ENCODE peak calls at places on chromosome 1, in six cellular contexts. E is fibroblast of villous mesenchyme; B is fibroblast of the aortic adventitia; M is AG09309; L is heart left ventricle; Y is CD8-positive, alpha-beta T cell. A is an unnamed sample.

GRCh38 chr1:17965515-17966100 is 142.0 kb upstream of the IGSF21 start:
- DNase-seq in Y (no peak), M (no peak), E (no peak), L (no peak), B (peak), A (no peak)

GRCh38 chr1:98385691-98386090 is 275.8 kb upstream of the SNX7 start:
- DNase-seq in Y (no peak), M (no peak), B (no peak), L (no peak), E (no peak), A (no peak)

GRCh38 chr1:72023063-72023647 is 259.2 kb downstream of the NEGR1 start:
- DNase-seq in Y (no peak), B (no peak), E (no peak), M (no peak), L (no peak), A (no peak)

GRCh38 chr1:225965231-225965630 is 24.2 kb upstream of the LEFTY2 start:
- DNase-seq in M (no peak), L (no peak), E (no peak), Y (no peak), B (no peak), A (no peak)

GRCh38 chr1:4101434-4102150 is 201.5 kb upstream of the C1orf174 start:
- DNase-seq in M (no peak), E (no peak), L (no peak), Y (no peak), B (no peak), A (no peak)

GRCh38 chr1:167676916-167677848 is 44.6 kb upstream of the MPZL1 start:
- DNase-seq in B (no peak), M (no peak), Y (no peak), E (no peak), L (no peak), A (no peak)

GRCh38 chr1:65323246-65323645 is 13.9 kb downstream of the DNAJC6 start:
- DNase-seq in B (no peak), Y (no peak), M (no peak), L (no peak), E (no peak), A (no peak)

GRCh38 chr1:162055062-162055461 is 14.4 kb upstream of the NOS1AP start:
- DNase-seq in M (no peak), L (no peak), E (peak), Y (no peak), B (peak), A (peak)

GRCh38 chr1:20402585-20403422 is 83.2 kb downstream of the CAMK2N1 start:
- DNase-seq in L (no peak), M (no peak), Y (no peak), B (no peak), E (no peak), A (no peak)

GRCh38 chr1:87803395-87803794 is 474.7 kb downstream of the LMO4 start:
- DNase-seq in Y (no peak), M (no peak), E (no peak), L (no peak), B (no peak), A (no peak)

GRCh38 chr1:223429821-223430220 is 36.6 kb downstream of the CCDC185 start:
- DNase-seq in B (peak), E (no peak), L (no peak), M (no peak), Y (no peak), A (no peak)

GRCh38 chr1:147891088-147891487 is 11.5 kb upstream of the GJA8 start:
- DNase-seq in M (no peak), Y (no peak), L (no peak), E (no peak), B (no peak), A (no peak)

GRCh38 chr1:147892731-147893214 is 9.8 kb upstream of the GJA8 start:
- DNase-seq in Y (no peak), B (peak), E (peak), M (peak), L (peak), A (peak)

GRCh38 chr1:147892216-147892615 is 10.4 kb upstream of the GJA8 start:
- DNase-seq in L (peak), E (no peak), Y (no peak), B (no peak), M (no peak), A (peak)

GRCh38 chr1:147895123-147895522 is 7.5 kb upstream of the GJA8 start:
- DNase-seq in M (no peak), Y (no peak), L (no peak), E (no peak), B (no peak), A (peak)

GRCh38 chr1:147890177-147890790 is 12.3 kb upstream of the GJA8 start:
- DNase-seq in Y (peak), E (peak), M (no peak), B (peak), L (peak), A (peak)
- TF ChIP-seq CTCF in Y (peak), E (peak), M (peak), B (peak), L (peak), A (peak)

GRCh38 chr1:160285506-160285905 is 573 bp upstream of the PEX19 start:
- DNase-seq in Y (no peak), L (no peak), B (no peak), E (no peak), M (no peak), A (no peak)

GRCh38 chr1:160284220-160284781 is 632 bp downstream of the PEX19 start:
- DNase-seq in L (no peak), E (peak), M (no peak), Y (no peak), B (peak), A (peak)

GRCh38 chr1:160277987-160278386 is 6.9 kb downstream of the PEX19 start:
- DNase-seq in E (no peak), M (no peak), Y (no peak), L (no peak), B (no peak), A (no peak)

GRCh38 chr1:160284782-160285344 is at the start of gene PEX19:
- DNase-seq in L (peak), E (peak), M (peak), Y (peak), B (peak), A (peak)

DNA sequence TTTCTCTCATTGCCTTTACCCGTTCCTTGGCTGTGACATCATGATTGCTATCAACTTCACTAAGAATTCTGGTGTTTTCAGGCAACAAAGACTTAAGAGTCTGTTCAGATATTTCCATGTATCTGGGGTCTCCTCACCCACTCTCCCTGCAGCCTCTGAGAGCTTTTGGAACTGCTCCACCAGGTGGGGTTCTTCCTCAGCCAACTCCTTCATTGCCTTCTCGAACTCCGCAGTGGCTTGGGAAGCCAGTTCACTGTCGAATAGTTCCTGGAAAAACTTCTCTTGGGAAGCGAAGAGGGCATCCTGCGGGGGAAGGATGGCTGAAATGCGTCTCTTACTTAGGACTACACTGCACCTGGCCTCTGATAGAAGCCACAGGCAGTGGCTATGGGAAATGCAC is 2.1 kb downstream of the PEX19 start:
- DNase-seq in L (no peak), M (no peak), Y (no peak), E (no peak), B (no peak), A (no peak)
- TF ChIP-seq CTCF in L (no peak), M (no peak), Y (no peak), E (no peak), B (no peak), A (no peak)

DNA sequence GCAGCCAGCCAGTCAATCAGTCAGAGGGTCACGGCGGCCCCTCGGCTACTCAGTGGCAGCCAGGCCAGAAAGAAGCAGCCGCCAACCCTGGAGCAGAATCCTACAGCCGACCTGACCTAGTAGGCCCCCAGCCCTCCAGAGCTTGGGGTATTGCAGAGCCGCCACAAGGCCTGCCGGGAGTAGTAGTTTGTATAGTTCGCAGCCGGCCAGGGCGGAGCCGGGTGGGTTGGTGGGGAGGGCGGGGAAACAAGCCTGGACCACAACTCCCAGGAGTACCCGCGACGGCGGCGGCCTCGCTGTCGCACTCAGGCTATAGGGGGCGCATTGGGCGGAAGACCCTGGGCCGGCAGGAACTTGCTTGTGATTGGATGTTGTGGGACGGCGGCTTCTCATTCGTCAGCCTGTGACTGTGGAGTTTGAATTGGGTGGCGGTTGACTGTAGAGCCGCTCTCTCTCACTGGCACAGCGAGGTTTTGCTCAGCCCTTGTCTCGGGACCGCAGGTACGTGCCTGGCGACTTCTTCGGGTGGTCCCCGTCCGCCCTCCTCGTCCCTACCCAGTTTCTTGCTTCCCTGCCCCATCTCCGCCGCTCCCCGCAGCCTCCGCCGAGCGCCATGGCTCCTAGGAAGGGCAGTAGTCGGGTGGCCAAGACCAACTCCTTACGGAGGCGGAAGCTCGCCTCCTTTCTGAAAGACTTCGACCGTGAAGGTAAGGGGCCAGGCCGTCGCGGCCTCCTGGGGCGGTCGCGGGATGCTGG is at the start of gene CDCA8:
- DNase-seq in E (peak), M (peak), Y (peak), B (peak), L (peak), A (peak)
- TF ChIP-seq CTCF in E (peak), M (peak), Y (peak), B (peak), L (peak), A (peak)

DNA sequence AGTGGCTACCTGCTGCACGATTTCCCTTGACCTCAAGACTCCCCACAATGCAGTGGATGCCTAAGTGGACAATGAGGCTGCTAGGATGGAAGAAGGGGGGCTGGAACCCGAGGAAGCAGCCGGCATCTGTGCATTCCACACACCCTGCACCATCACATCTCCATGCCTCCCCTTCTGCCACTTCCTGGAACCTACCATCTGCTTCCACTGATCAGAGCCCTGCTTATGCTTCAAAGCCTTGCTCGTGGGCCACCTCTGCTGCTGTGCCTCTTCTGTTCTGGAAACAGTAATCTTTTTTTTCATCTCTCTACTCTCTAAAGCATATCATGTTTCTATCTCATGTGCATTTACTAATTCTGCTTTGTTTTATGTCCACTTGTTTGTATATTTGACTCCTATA is 66.2 kb upstream of the WDR26 start:
- DNase-seq in M (no peak), B (no peak), L (no peak), Y (no peak), E (no peak), A (no peak)
- TF ChIP-seq CTCF in M (no peak), B (no peak), L (no peak), Y (no peak), E (no peak), A (no peak)

A was measured in fibroblast of pulmonary artery.